ENCODE peak calls at places on chromosomes 2 and 18, in four cellular contexts. One of them, this sample, is unnamed. For H3K4me1, the result is how much of the 10 kb centered on the place peaks cover.

GRCh38 chr18:74152270-74152669 is 3.9 kb downstream of the TIMM21 start:
- DNase-seq in K562: no peak
- DNase-seq in GM12878: no peak
- DNase-seq in HepG2: no peak
- DNase-seq in this sample: no peak

GRCh38 chr18:62372156-62372555 is 47.0 kb downstream of the TNFRSF11A start:
- DNase-seq in K562: no peak
- DNase-seq in GM12878: peak
- DNase-seq in HepG2: no peak
- DNase-seq in this sample: no peak

GRCh38 chr18:36561046-36561445 is 263.5 kb downstream of the FHOD3 start:
- DNase-seq in K562: no peak
- DNase-seq in GM12878: no peak
- DNase-seq in HepG2: no peak
- DNase-seq in this sample: no peak

GRCh38 chr2:232687382-232688160 is 9.6 kb upstream of the GIGYF2 start:
- DNase-seq in K562: no peak
- DNase-seq in GM12878: no peak
- DNase-seq in HepG2: no peak
- DNase-seq in this sample: no peak

GRCh38 chr2:70503896-70504295 is 49.7 kb downstream of the TGFA start:
- DNase-seq in K562: no peak
- DNase-seq in GM12878: no peak
- DNase-seq in HepG2: peak
- DNase-seq in this sample: no peak

GRCh38 chr2:8211384-8211783 is 470.5 kb upstream of the ID2 start:
- DNase-seq in K562: no peak
- DNase-seq in GM12878: no peak
- DNase-seq in HepG2: peak
- DNase-seq in this sample: no peak

GRCh38 chr18:48330016-48330991 is 78.9 kb downstream of the ZBTB7C start:
- DNase-seq in K562: no peak
- DNase-seq in GM12878: no peak
- DNase-seq in HepG2: no peak
- DNase-seq in this sample: no peak

GRCh38 chr2:96809951-96810782 is 5.9 kb upstream of the CNNM3 start:
- DNase-seq in K562: peak
- DNase-seq in GM12878: no peak
- DNase-seq in HepG2: peak
- DNase-seq in this sample: no peak

GRCh38 chr18:47113796-47114540 is 36.3 kb downstream of the HDHD2 start:
- DNase-seq in K562: no peak
- DNase-seq in GM12878: no peak
- DNase-seq in HepG2: no peak
- DNase-seq in this sample: no peak

GRCh38 chr2:64831134-64831976 is 157.8 kb upstream of the SLC1A4 start:
- DNase-seq in K562: peak
- DNase-seq in GM12878: peak
- DNase-seq in HepG2: peak
- DNase-seq in this sample: peak

GRCh38 chr18:79567481-79568147 is 112.0 kb upstream of the CTDP1 start:
- DNase-seq in K562: no peak
- DNase-seq in GM12878: no peak
- DNase-seq in HepG2: no peak
- DNase-seq in this sample: no peak

GRCh38 chr2:156526950-156527636 is 90.9 kb downstream of the GPD2 start:
- DNase-seq in K562: no peak
- DNase-seq in GM12878: no peak
- DNase-seq in HepG2: no peak
- DNase-seq in this sample: no peak

GRCh38 chr2:10278029-10278762 is 24.5 kb upstream of the HPCAL1 start:
- DNase-seq in K562: peak
- DNase-seq in GM12878: no peak
- DNase-seq in HepG2: peak
- DNase-seq in this sample: no peak

GRCh38 chr2:145800201-145801091 is 1280.5 kb upstream of the ZEB2 start:
- DNase-seq in K562: no peak
- DNase-seq in GM12878: no peak
- DNase-seq in HepG2: peak
- DNase-seq in this sample: no peak

GRCh38 chr2:239245872-239246701 is 154.7 kb downstream of the HDAC4 start:
- DNase-seq in K562: no peak
- DNase-seq in GM12878: no peak
- DNase-seq in HepG2: no peak
- DNase-seq in this sample: no peak

DNA sequence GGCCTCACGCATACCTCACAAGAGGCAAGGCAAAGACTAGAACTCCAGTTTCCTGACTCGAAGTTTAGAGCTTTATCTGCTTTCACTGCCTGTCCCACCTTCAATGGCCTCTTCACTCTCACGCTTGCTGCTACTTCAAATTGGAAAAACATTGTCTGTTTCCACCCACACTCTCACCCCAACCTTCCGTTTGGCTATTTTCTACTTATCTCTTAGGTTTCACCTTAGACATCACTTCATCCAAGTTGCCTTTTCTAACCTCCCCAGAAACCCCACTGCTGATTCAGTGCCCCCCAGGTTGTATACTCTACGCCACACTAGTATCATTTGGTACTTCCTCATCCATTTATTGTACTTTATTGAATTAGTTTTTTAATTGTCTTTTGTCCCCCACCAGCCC is 5.2 kb upstream of the MBD2 start:
- DNase-seq in K562: no peak
- DNase-seq in GM12878: no peak
- DNase-seq in HepG2: no peak
- DNase-seq in this sample: no peak
- H3K4me1 ChIP-seq in K562: under half
- H3K4me1 ChIP-seq in GM12878: under half
- H3K4me1 ChIP-seq in HepG2: under half
- H3K4me1 ChIP-seq in this sample: under half

GRCh38 chr2:5287558-5288334 is 404.4 kb upstream of the SOX11 start:
- DNase-seq in K562: no peak
- DNase-seq in GM12878: no peak
- DNase-seq in HepG2: no peak
- DNase-seq in this sample: no peak

GRCh38 chr2:5285891-5286290 is 406.3 kb upstream of the SOX11 start:
- DNase-seq in K562: no peak
- DNase-seq in GM12878: no peak
- DNase-seq in HepG2: no peak
- DNase-seq in this sample: no peak

GRCh38 chr2:5286370-5286769 is 405.8 kb upstream of the SOX11 start:
- DNase-seq in K562: no peak
- DNase-seq in GM12878: no peak
- DNase-seq in HepG2: no peak
- DNase-seq in this sample: no peak

GRCh38 chr2:5290911-5291546 is 401.2 kb upstream of the SOX11 start:
- DNase-seq in K562: no peak
- DNase-seq in GM12878: no peak
- DNase-seq in HepG2: no peak
- DNase-seq in this sample: no peak
- TF ChIP-seq GABPA in K562: no peak
- TF ChIP-seq GABPA in GM12878: no peak
- TF ChIP-seq GABPA in HepG2: no peak
- TF ChIP-seq GABPA in this sample: no peak

GRCh38 chr2:214378455-214379103 is 32.3 kb upstream of the VWC2L start:
- DNase-seq in K562: no peak
- DNase-seq in GM12878: no peak
- DNase-seq in HepG2: no peak
- DNase-seq in this sample: no peak

GRCh38 chr2:214382229-214382628 is 28.6 kb upstream of the VWC2L start:
- DNase-seq in K562: no peak
- DNase-seq in GM12878: no peak
- DNase-seq in HepG2: no peak
- DNase-seq in this sample: no peak

GRCh38 chr2:214376631-214377624 is 33.9 kb upstream of the VWC2L start:
- DNase-seq in K562: no peak
- DNase-seq in GM12878: no peak
- DNase-seq in HepG2: no peak
- DNase-seq in this sample: no peak

DNA sequence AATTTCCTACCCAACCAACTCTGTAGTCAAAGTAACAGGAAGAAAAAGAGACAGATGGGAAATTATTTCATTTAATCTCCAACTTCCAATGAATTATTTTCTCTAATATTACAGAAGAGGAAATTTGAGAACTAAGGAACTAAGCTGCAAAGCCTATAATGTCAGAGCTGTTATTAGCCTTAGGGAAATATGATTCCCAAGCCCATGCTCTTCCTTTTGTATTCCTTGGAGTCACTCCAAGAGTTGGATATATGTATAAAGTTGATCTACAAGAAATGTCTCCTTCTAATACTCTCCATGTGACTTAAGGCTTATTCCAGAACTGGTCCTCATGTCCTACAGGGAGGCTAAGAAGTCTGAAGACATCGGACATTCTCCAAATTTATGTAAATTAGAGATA is 31.6 kb upstream of the VWC2L start:
- DNase-seq in K562: no peak
- DNase-seq in GM12878: no peak
- DNase-seq in HepG2: no peak
- DNase-seq in this sample: no peak
- TF ChIP-seq ATF3 in K562: no peak
- TF ChIP-seq ATF3 in GM12878: no peak
- TF ChIP-seq ATF3 in HepG2: no peak
- TF ChIP-seq ATF3 in this sample: no peak

DNA sequence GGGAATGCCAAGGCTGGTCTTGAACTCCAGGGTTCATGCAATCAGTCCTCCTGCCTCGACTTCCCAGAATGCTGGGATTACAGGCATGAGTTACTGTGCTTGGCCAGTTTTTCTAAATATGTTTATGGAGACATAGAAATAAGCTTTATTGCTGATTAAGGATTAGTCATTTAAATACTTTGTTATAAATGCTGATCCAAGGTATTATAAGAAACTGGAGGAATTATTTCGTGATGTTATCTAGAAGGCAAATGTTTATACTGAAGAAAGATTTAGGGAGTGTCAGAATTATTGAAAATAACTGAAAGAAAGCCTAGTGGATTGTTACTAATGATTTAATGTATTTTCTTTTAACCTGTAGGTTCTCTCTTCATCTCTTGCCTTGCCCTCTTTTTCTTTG is 5.8 kb upstream of the HTR2B start:
- DNase-seq in K562: no peak
- DNase-seq in GM12878: no peak
- DNase-seq in HepG2: no peak
- DNase-seq in this sample: no peak
- H3K4me1 ChIP-seq in K562: under half
- H3K4me1 ChIP-seq in GM12878: under half
- H3K4me1 ChIP-seq in HepG2: under half
- H3K4me1 ChIP-seq in this sample: under half

This sample was measured in H1.